ENCODE peak calls at places on chromosomes 11 and 22, in seven cellular contexts. I, N, R, T, D, U and V are unnamed samples.

GRCh38 chr22:29394931-29395581 is 6.7 kb upstream of the AP1B1 start:
- DNase-seq in I (peak; percentile 48), N (peak; percentile 57), R (peak; percentile 47), T (peak; percentile 74), D (peak; percentile 70), U (peak; percentile 59), V (peak; percentile 72)

GRCh38 chr11:2931771-2932738 is 2.8 kb upstream of the PHLDA2 start:
- DNase-seq in I (no peak), N (peak; percentile 22), R (no peak), T (no peak), D (peak; percentile 27), U (no peak), V (peak; percentile 66)

GRCh38 chr11:118928870-118929495 is 3.3 kb upstream of the BCL9L start:
- DNase-seq in I (no peak), N (peak; percentile 55), R (peak; percentile 59), T (peak; percentile 70), D (no peak), U (no peak), V (no peak)

GRCh38 chr11:131195801-131196517 is 174.5 kb upstream of the NTM start:
- DNase-seq in I (no peak), N (no peak), R (no peak), T (peak; percentile 93), D (no peak), U (no peak), V (no peak)

GRCh38 chr11:78350101-78350645 is 67.4 kb downstream of the GAB2 start:
- DNase-seq in I (no peak), N (no peak), R (no peak), T (peak; percentile 51), D (no peak), U (no peak), V (no peak)

GRCh38 chr11:70540196-70540595 is 141.9 kb downstream of the CTTN start:
- DNase-seq in I (no peak), N (no peak), R (no peak), T (no peak), D (no peak), U (no peak), V (peak; percentile 60)

GRCh38 chr11:3860360-3860759 is 4.9 kb downstream of the STIM1 start:
- DNase-seq in I (no peak), N (no peak), R (no peak), T (no peak), D (no peak), U (no peak), V (no peak)

GRCh38 chr22:46929689-46930225 is 167.3 kb downstream of the TBC1D22A start:
- DNase-seq in I (no peak), N (no peak), R (no peak), T (no peak), D (no peak), U (no peak), V (no peak)

GRCh38 chr11:46322759-46323158 is 24.5 kb upstream of the DGKZ start:
- DNase-seq in I (peak; percentile 45), N (no peak), R (peak; percentile 81), T (no peak), D (no peak), U (no peak), V (no peak)

GRCh38 chr11:76759517-76759916 is 23.6 kb upstream of the TSKU start:
- DNase-seq in I (no peak), N (no peak), R (no peak), T (no peak), D (no peak), U (no peak), V (no peak)

GRCh38 chr11:29272019-29272654 is 744.7 kb downstream of the KCNA4 start:
- DNase-seq in I (peak; percentile 38), N (peak; percentile 51), R (no peak), T (no peak), D (no peak), U (peak; percentile 23), V (no peak)

GRCh38 chr11:61732705-61733104 is 19.7 kb upstream of the MYRF start:
- DNase-seq in I (no peak), N (peak; percentile 14), R (no peak), T (no peak), D (no peak), U (no peak), V (peak; percentile 75)

GRCh38 chr11:124740277-124740882 is 638 bp downstream of the NRGN start:
- DNase-seq in I (no peak), N (peak; percentile 23), R (peak; percentile 45), T (peak; percentile 47), D (peak; percentile 71), U (peak; percentile 46), V (no peak)

GRCh38 chr11:65654375-65655349 is 8.1 kb downstream of the RELA start:
- DNase-seq in I (no peak), N (no peak), R (no peak), T (no peak), D (peak; percentile 39), U (no peak), V (no peak)

GRCh38 chr22:27775698-27776409 is 25.7 kb downstream of the MN1 start:
- DNase-seq in I (no peak), N (no peak), R (no peak), T (no peak), D (no peak), U (no peak), V (no peak)
- H3K4me3 ChIP-seq in I (no peak overlapping the region), N (no peak overlapping the region), R (no peak overlapping the region), T (no peak overlapping the region), D (no peak overlapping the region), U (no peak overlapping the region), V (peak overlapping the region; percentile 3)

GRCh38 chr11:15258433-15259350 is 144.0 kb downstream of the INSC start:
- DNase-seq in I (peak; percentile 51), N (peak; percentile 5), R (no peak), T (no peak), D (no peak), U (peak; percentile 38), V (no peak)
- TF ChIP-seq CTCF in I (peak; percentile 43), N (no peak), R (no peak), T (no peak), D (no peak), U (no peak), V (no peak)

GRCh38 chr22:43302462-43303109 is 40.6 kb downstream of the SCUBE1 start:
- DNase-seq in I (no peak), N (no peak), R (no peak), T (no peak), D (no peak), U (no peak), V (no peak)

GRCh38 chr22:43300891-43301676 is 42.1 kb downstream of the SCUBE1 start:
- DNase-seq in I (no peak), N (no peak), R (no peak), T (no peak), D (no peak), U (no peak), V (peak; percentile 74)

GRCh38 chr22:43303166-43303565 is 40.0 kb downstream of the SCUBE1 start:
- DNase-seq in I (no peak), N (no peak), R (no peak), T (no peak), D (no peak), U (no peak), V (no peak)

GRCh38 chr22:43303751-43304150 is 39.4 kb downstream of the SCUBE1 start:
- DNase-seq in I (no peak), N (no peak), R (no peak), T (no peak), D (no peak), U (no peak), V (no peak)

GRCh38 chr22:43301866-43302265 is 41.3 kb downstream of the SCUBE1 start:
- DNase-seq in I (no peak), N (no peak), R (no peak), T (no peak), D (no peak), U (no peak), V (no peak)
- H3K27ac ChIP-seq in I (no peak overlapping the region), N (no peak overlapping the region), R (no peak overlapping the region), T (no peak overlapping the region), D (no peak overlapping the region), U (no peak overlapping the region), V (peak overlapping the region; percentile 28)

GRCh38 chr22:30947821-30948454 is 20.6 kb downstream of the MORC2 start:
- DNase-seq in I (peak; percentile 16), N (peak; percentile 64), R (peak; percentile 18), T (no peak), D (no peak), U (no peak), V (no peak)
- H3K4me3 ChIP-seq in I (no peak overlapping the region), N (no peak overlapping the region), R (no peak overlapping the region), T (no peak overlapping the region), D (no peak overlapping the region), U (no peak overlapping the region), V (no peak overlapping the region)

DNA sequence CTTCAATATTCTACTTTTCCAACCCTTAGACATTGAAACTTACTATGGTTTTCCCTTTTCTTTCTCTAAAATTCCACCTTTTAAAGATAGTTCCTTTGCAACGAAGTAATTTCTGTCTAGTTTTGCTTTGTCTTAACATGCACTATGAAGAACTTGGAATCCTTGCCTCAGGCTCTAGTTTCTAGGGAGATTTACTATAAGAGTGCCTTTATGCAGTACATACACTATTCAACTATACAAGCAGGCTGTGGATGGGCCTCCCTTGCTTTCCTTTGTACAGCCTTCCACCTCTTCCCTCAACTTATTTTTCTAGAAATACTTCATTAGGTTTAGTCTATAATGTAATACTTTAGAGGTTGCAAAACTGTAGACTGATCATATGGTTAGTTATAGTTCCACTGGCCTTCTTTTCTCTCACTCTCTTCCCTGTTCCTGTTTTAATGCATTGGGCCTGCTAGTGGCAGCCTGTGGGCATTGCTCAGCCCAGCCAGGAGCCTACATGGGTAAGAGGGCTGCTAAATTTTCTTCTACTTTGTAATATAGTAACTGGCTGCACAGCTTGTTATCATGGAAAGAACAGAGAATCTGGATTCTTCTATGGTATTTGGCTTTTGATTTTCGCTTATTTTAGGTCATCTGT is 100.2 kb downstream of the C11orf87 start:
- DNase-seq in I (no peak), N (no peak), R (no peak), T (no peak), D (no peak), U (no peak), V (no peak)
- TF ChIP-seq CTCF in I (no peak), N (peak; percentile 28), R (no peak), T (no peak), D (no peak), U (no peak), V (no peak)

GRCh38 chr22:20240900-20241299 is 27.2 kb downstream of the RTN4R start:
- DNase-seq in I (no peak), N (no peak), R (no peak), T (no peak), D (no peak), U (no peak), V (no peak)

GRCh38 chr22:20243176-20243544 is 25.0 kb downstream of the RTN4R start:
- DNase-seq in I (no peak), N (no peak), R (no peak), T (no peak), D (no peak), U (no peak), V (no peak)

GRCh38 chr22:20242393-20243175 is 25.5 kb downstream of the RTN4R start:
- DNase-seq in I (no peak), N (no peak), R (no peak), T (no peak), D (no peak), U (no peak), V (no peak)

GRCh38 chr22:20239951-20240773 is 28.0 kb downstream of the RTN4R start:
- DNase-seq in I (no peak), N (no peak), R (peak; percentile 82), T (no peak), D (peak; percentile 74), U (no peak), V (no peak)

GRCh38 chr22:20241579-20242392 is 26.3 kb downstream of the RTN4R start:
- DNase-seq in I (no peak), N (no peak), R (no peak), T (no peak), D (peak; percentile 88), U (no peak), V (no peak)
- H3K27ac ChIP-seq in I (no peak overlapping the region), N (no peak overlapping the region), R (no peak overlapping the region), T (no peak overlapping the region), D (peak overlapping the region; percentile 93), U (no peak overlapping the region), V (no peak overlapping the region)